ENCODE peak calls at places on chromosome 4, in nine cellular contexts. T is smooth muscle cell of the brain vasculature, L is AG08396, I is A549, M is lower leg skin, X is cardiac muscle cell, N is GF-D8, B is left colon, U is left kidney. H is an unnamed sample.

GRCh38 chr4:159855731-159856130 is 752.9 kb downstream of the RAPGEF2 start:
- DNase-seq in T (no peak), L (no peak), I (no peak), M (no peak), X (no peak), N (no peak), B (no peak), U (no peak), H (no peak)

GRCh38 chr4:38717604-38718003 is 53.6 kb downstream of the KLF3 start:
- DNase-seq in T (no peak), L (no peak), I (no peak), M (no peak), X (no peak), N (no peak), B (no peak), U (no peak), H (no peak)

GRCh38 chr4:19472669-19473068 is 779.0 kb upstream of the SLIT2 start:
- DNase-seq in T (no peak), L (no peak), I (no peak), M (no peak), X (no peak), N (no peak), B (no peak), U (no peak), H (no peak)

GRCh38 chr4:25551608-25552007 is 104.0 kb upstream of the SLC34A2 start:
- DNase-seq in T (no peak), L (no peak), I (no peak), M (peak; percentile 8), X (no peak), N (no peak), B (peak; percentile 68), U (no peak), H (no peak)

GRCh38 chr4:38664704-38665401 is 854 bp downstream of the KLF3 start:
- DNase-seq in T (no peak), L (peak; percentile 38), I (no peak), M (peak; percentile 93), X (peak; percentile 71), N (peak; percentile 38), B (peak; percentile 68), U (peak; percentile 90), H (no peak)

GRCh38 chr4:38925492-38926418 is 58.1 kb downstream of the FAM114A1 start:
- DNase-seq in T (no peak), L (no peak), I (no peak), M (no peak), X (no peak), N (no peak), B (peak; percentile 31), U (no peak), H (no peak)

GRCh38 chr4:13202731-13203519 is 281.2 kb downstream of the RAB28 start:
- DNase-seq in T (no peak), L (no peak), I (no peak), M (no peak), X (no peak), N (no peak), B (no peak), U (no peak), H (no peak)

GRCh38 chr4:155678011-155678410 is 11.4 kb downstream of the GUCY1A1 start:
- DNase-seq in T (no peak), L (no peak), I (no peak), M (no peak), X (no peak), N (no peak), B (no peak), U (no peak), H (no peak)

GRCh38 chr4:87118826-87119225 is 101.6 kb downstream of the KLHL8 start:
- DNase-seq in T (peak; percentile 60), L (peak; percentile 57), I (no peak), M (no peak), X (no peak), N (no peak), B (no peak), U (no peak), H (no peak)

GRCh38 chr4:38802561-38803355 is 1.8 kb downstream of the TLR1 start:
- DNase-seq in T (no peak), L (no peak), I (no peak), M (no peak), X (no peak), N (no peak), B (no peak), U (no peak), H (no peak)

GRCh38 chr4:189845145-189845846 is 95.4 kb upstream of the FRG1 start:
- DNase-seq in T (no peak), L (no peak), I (no peak), M (no peak), X (no peak), N (no peak), B (no peak), U (no peak), H (no peak)

GRCh38 chr4:140237616-140238352 is 83.8 kb upstream of the MAML3 start:
- DNase-seq in T (peak; percentile 86), L (peak; percentile 87), I (no peak), M (peak; percentile 94), X (peak; percentile 75), N (no peak), B (peak; percentile 90), U (peak; percentile 90), H (no peak)

GRCh38 chr4:74190919-74191397 is 33.0 kb downstream of the MTHFD2L start:
- DNase-seq in T (no peak), L (no peak), I (no peak), M (no peak), X (no peak), N (no peak), B (no peak), U (no peak), H (no peak)

GRCh38 chr4:118586357-118586790 is 98.8 kb upstream of the METTL14 start:
- DNase-seq in T (no peak), L (no peak), I (no peak), M (no peak), X (no peak), N (no peak), B (no peak), U (no peak), H (no peak)

GRCh38 chr4:30437316-30437715 is 282.9 kb upstream of the PCDH7 start:
- DNase-seq in T (no peak), L (no peak), I (no peak), M (no peak), X (no peak), N (no peak), B (no peak), U (no peak), H (no peak)

GRCh38 chr4:70721747-70722146 is at the start of gene RUFY3:
- DNase-seq in T (peak; percentile 82), L (peak; percentile 83), I (no peak), M (no peak), X (no peak), N (no peak), B (no peak), U (peak; percentile 80), H (no peak)

GRCh38 chr4:2860391-2861348 is 17.0 kb downstream of the ADD1 start:
- DNase-seq in T (no peak), L (no peak), I (no peak), M (no peak), X (peak; percentile 88), N (peak; percentile 65), B (no peak), U (peak; percentile 31), H (no peak)

GRCh38 chr4:153488006-153488718 is 22.0 kb downstream of the TMEM131L start:
- DNase-seq in T (no peak), L (peak; percentile 17), I (no peak), M (no peak), X (no peak), N (peak; percentile 37), B (no peak), U (peak; percentile 63), H (no peak)

GRCh38 chr4:9764155-9764696 is 17.2 kb upstream of the DRD5 start:
- DNase-seq in T (no peak), L (no peak), I (no peak), M (no peak), X (no peak), N (no peak), B (no peak), U (no peak), H (no peak)

GRCh38 chr4:147194107-147194506 is 248.4 kb upstream of the TTC29 start:
- DNase-seq in T (no peak), L (no peak), I (no peak), M (no peak), X (no peak), N (no peak), B (no peak), U (peak; percentile 43), H (no peak)

GRCh38 chr4:126748736-126749135 is 884.0 kb upstream of the INTU start:
- DNase-seq in T (no peak), L (no peak), I (no peak), M (no peak), X (no peak), N (no peak), B (no peak), U (no peak), H (no peak)

GRCh38 chr4:19523964-19524363 is 727.7 kb upstream of the SLIT2 start:
- DNase-seq in T (no peak), L (no peak), I (no peak), M (no peak), X (no peak), N (no peak), B (no peak), U (no peak), H (no peak)

GRCh38 chr4:159069922-159070321 is 33.0 kb upstream of the RAPGEF2 start:
- DNase-seq in T (no peak), L (peak; percentile 30), I (no peak), M (no peak), X (no peak), N (no peak), B (no peak), U (no peak), H (no peak)

GRCh38 chr4:183508693-183509092 is 3.8 kb downstream of the ING2 start:
- DNase-seq in T (no peak), L (no peak), I (no peak), M (no peak), X (no peak), N (no peak), B (no peak), U (no peak), H (no peak)

GRCh38 chr4:94304365-94304971 is 38.2 kb downstream of the HPGDS start:
- DNase-seq in T (peak; percentile 17), L (peak; percentile 14), I (peak; percentile 18), M (no peak), X (peak; percentile 56), N (no peak), B (no peak), U (peak; percentile 57), H (no peak)

H was measured in omental fat pad.